ENCODE peak calls at places on chromosomes 13 and 19, in five cellular contexts. One of them, this sample, is unnamed.

GRCh38 chr19:16062789-16063188 is 13.5 kb upstream of the TPM4 start:
- DNase-seq in CD14-positive monocyte: peak
- DNase-seq in kidney glomerular epithelial cell: no peak
- DNase-seq in ACHN: peak
- DNase-seq in substantia nigra: no peak
- DNase-seq in this sample: peak

GRCh38 chr13:111853766-111854165 is 213.2 kb upstream of the SOX1 start:
- DNase-seq in ACHN: peak
- DNase-seq in CD14-positive monocyte: no peak
- DNase-seq in substantia nigra: no peak
- DNase-seq in kidney glomerular epithelial cell: peak
- DNase-seq in this sample: no peak

GRCh38 chr19:57363734-57364181 is 407 bp downstream of the TRAPPC2B start:
- DNase-seq in CD14-positive monocyte: no peak
- DNase-seq in substantia nigra: no peak
- DNase-seq in kidney glomerular epithelial cell: no peak
- DNase-seq in ACHN: no peak
- DNase-seq in this sample: no peak

GRCh38 chr13:78601124-78601885 is 2.0 kb downstream of the POU4F1 start:
- DNase-seq in kidney glomerular epithelial cell: no peak
- DNase-seq in substantia nigra: no peak
- DNase-seq in ACHN: no peak
- DNase-seq in CD14-positive monocyte: no peak
- DNase-seq in this sample: no peak

GRCh38 chr13:113607477-113608245 is 23.1 kb downstream of the TFDP1 start:
- DNase-seq in CD14-positive monocyte: peak
- DNase-seq in substantia nigra: no peak
- DNase-seq in kidney glomerular epithelial cell: no peak
- DNase-seq in ACHN: no peak
- DNase-seq in this sample: no peak

GRCh38 chr13:22047082-22047784 is 376.4 kb downstream of the FGF9 start:
- DNase-seq in substantia nigra: no peak
- DNase-seq in ACHN: no peak
- DNase-seq in kidney glomerular epithelial cell: peak
- DNase-seq in CD14-positive monocyte: no peak
- DNase-seq in this sample: no peak

GRCh38 chr19:35206855-35207254 is 21.7 kb downstream of the FAM187B start:
- DNase-seq in kidney glomerular epithelial cell: no peak
- DNase-seq in ACHN: no peak
- DNase-seq in CD14-positive monocyte: no peak
- DNase-seq in substantia nigra: no peak
- DNase-seq in this sample: no peak

GRCh38 chr13:25493930-25494707 is 122.3 kb downstream of the ATP8A2 start:
- DNase-seq in ACHN: peak
- DNase-seq in kidney glomerular epithelial cell: no peak
- DNase-seq in substantia nigra: no peak
- DNase-seq in CD14-positive monocyte: no peak
- DNase-seq in this sample: no peak

GRCh38 chr13:49356224-49356623 is 87.6 kb downstream of the CAB39L start:
- DNase-seq in kidney glomerular epithelial cell: peak
- DNase-seq in substantia nigra: no peak
- DNase-seq in ACHN: peak
- DNase-seq in CD14-positive monocyte: no peak
- DNase-seq in this sample: no peak

GRCh38 chr19:12611361-12611699 is 610 bp downstream of the ZNF791 start:
- DNase-seq in CD14-positive monocyte: no peak
- DNase-seq in kidney glomerular epithelial cell: peak
- DNase-seq in ACHN: peak
- DNase-seq in substantia nigra: peak
- DNase-seq in this sample: no peak

GRCh38 chr19:31261651-31262331 is 87.4 kb downstream of the TSHZ3 start:
- DNase-seq in kidney glomerular epithelial cell: no peak
- DNase-seq in CD14-positive monocyte: no peak
- DNase-seq in ACHN: no peak
- DNase-seq in substantia nigra: no peak
- DNase-seq in this sample: no peak

GRCh38 chr13:25429466-25429865 is 57.7 kb downstream of the ATP8A2 start:
- DNase-seq in ACHN: peak
- DNase-seq in kidney glomerular epithelial cell: peak
- DNase-seq in CD14-positive monocyte: no peak
- DNase-seq in substantia nigra: no peak
- DNase-seq in this sample: no peak

GRCh38 chr13:50366488-50367174 is 351.4 kb downstream of the KCNRG start:
- DNase-seq in kidney glomerular epithelial cell: no peak
- DNase-seq in substantia nigra: no peak
- DNase-seq in CD14-positive monocyte: no peak
- DNase-seq in ACHN: no peak
- DNase-seq in this sample: no peak

GRCh38 chr13:93625536-93625935 is 398.9 kb downstream of the GPC6 start:
- DNase-seq in kidney glomerular epithelial cell: no peak
- DNase-seq in CD14-positive monocyte: no peak
- DNase-seq in substantia nigra: no peak
- DNase-seq in ACHN: no peak
- DNase-seq in this sample: no peak

GRCh38 chr13:28047784-28048388 is 52.5 kb downstream of the FLT3 start:
- DNase-seq in kidney glomerular epithelial cell: peak
- DNase-seq in ACHN: no peak
- DNase-seq in substantia nigra: no peak
- DNase-seq in CD14-positive monocyte: no peak
- DNase-seq in this sample: no peak

GRCh38 chr13:43036386-43037220 is 13.2 kb downstream of the DNAJC15 start:
- DNase-seq in CD14-positive monocyte: no peak
- DNase-seq in substantia nigra: peak
- DNase-seq in kidney glomerular epithelial cell: no peak
- DNase-seq in ACHN: no peak
- DNase-seq in this sample: no peak

GRCh38 chr13:77289844-77290243 is 37.0 kb downstream of the MYCBP2 start:
- DNase-seq in ACHN: no peak
- DNase-seq in substantia nigra: no peak
- DNase-seq in CD14-positive monocyte: no peak
- DNase-seq in kidney glomerular epithelial cell: no peak
- DNase-seq in this sample: no peak

GRCh38 chr13:26923824-26924605 is 163.4 kb upstream of the GPR12 start:
- DNase-seq in kidney glomerular epithelial cell: no peak
- DNase-seq in substantia nigra: no peak
- DNase-seq in ACHN: no peak
- DNase-seq in CD14-positive monocyte: no peak
- DNase-seq in this sample: no peak

GRCh38 chr19:2274937-2275535 is 6.9 kb downstream of the PEAK3 start:
- DNase-seq in CD14-positive monocyte: peak
- DNase-seq in kidney glomerular epithelial cell: peak
- DNase-seq in substantia nigra: peak
- DNase-seq in ACHN: peak
- DNase-seq in this sample: peak

GRCh38 chr19:15015946-15016542 is 33.2 kb upstream of the CASP14 start:
- DNase-seq in kidney glomerular epithelial cell: no peak
- DNase-seq in CD14-positive monocyte: no peak
- DNase-seq in ACHN: peak
- DNase-seq in substantia nigra: no peak
- DNase-seq in this sample: no peak

GRCh38 chr13:30126903-30127428 is 180.4 kb downstream of the KATNAL1 start:
- DNase-seq in ACHN: peak
- DNase-seq in substantia nigra: no peak
- DNase-seq in CD14-positive monocyte: no peak
- DNase-seq in kidney glomerular epithelial cell: no peak
- DNase-seq in this sample: no peak

GRCh38 chr19:16366056-16366432 is 41.4 kb downstream of the KLF2 start:
- DNase-seq in substantia nigra: no peak
- DNase-seq in CD14-positive monocyte: no peak
- DNase-seq in kidney glomerular epithelial cell: no peak
- DNase-seq in ACHN: no peak
- DNase-seq in this sample: no peak

GRCh38 chr13:66780814-66781213 is 449.3 kb downstream of the PCDH9 start:
- DNase-seq in substantia nigra: no peak
- DNase-seq in CD14-positive monocyte: no peak
- DNase-seq in kidney glomerular epithelial cell: no peak
- DNase-seq in ACHN: no peak
- DNase-seq in this sample: no peak

GRCh38 chr19:6682607-6683128 is 12.7 kb upstream of the TNFSF14 start:
- DNase-seq in ACHN: no peak
- DNase-seq in substantia nigra: no peak
- DNase-seq in CD14-positive monocyte: no peak
- DNase-seq in kidney glomerular epithelial cell: no peak
- DNase-seq in this sample: no peak

GRCh38 chr13:26771796-26772195 is 11.2 kb upstream of the GPR12 start:
- DNase-seq in CD14-positive monocyte: no peak
- DNase-seq in ACHN: no peak
- DNase-seq in substantia nigra: no peak
- DNase-seq in kidney glomerular epithelial cell: no peak
- DNase-seq in this sample: no peak

GRCh38 chr13:112443191-112444000 is 67.2 kb downstream of the SPACA7 start:
- DNase-seq in substantia nigra: no peak
- DNase-seq in CD14-positive monocyte: no peak
- DNase-seq in kidney glomerular epithelial cell: no peak
- DNase-seq in ACHN: no peak
- DNase-seq in this sample: no peak

GRCh38 chr13:47120284-47120683 is 223.4 kb upstream of the HTR2A start:
- DNase-seq in CD14-positive monocyte: no peak
- DNase-seq in ACHN: no peak
- DNase-seq in kidney glomerular epithelial cell: no peak
- DNase-seq in substantia nigra: no peak
- DNase-seq in this sample: no peak

GRCh38 chr19:30669329-30670010 is 297.3 kb downstream of the ZNF536 start:
- DNase-seq in ACHN: peak
- DNase-seq in substantia nigra: peak
- DNase-seq in CD14-positive monocyte: peak
- DNase-seq in kidney glomerular epithelial cell: no peak
- DNase-seq in this sample: no peak

GRCh38 chr13:31951215-31951678 is 80.3 kb upstream of the FRY start:
- DNase-seq in ACHN: no peak
- DNase-seq in CD14-positive monocyte: peak
- DNase-seq in kidney glomerular epithelial cell: no peak
- DNase-seq in substantia nigra: no peak
- DNase-seq in this sample: no peak

GRCh38 chr13:101297794-101298193 is 118.5 kb downstream of the NALCN start:
- DNase-seq in substantia nigra: no peak
- DNase-seq in kidney glomerular epithelial cell: no peak
- DNase-seq in ACHN: no peak
- DNase-seq in CD14-positive monocyte: no peak
- DNase-seq in this sample: no peak

GRCh38 chr19:33064778-33065550 is at the start of gene RHPN2:
- DNase-seq in kidney glomerular epithelial cell: peak
- DNase-seq in substantia nigra: no peak
- DNase-seq in CD14-positive monocyte: no peak
- DNase-seq in ACHN: peak
- DNase-seq in this sample: peak

GRCh38 chr19:17357724-17358123 is 19.4 kb downstream of the PLVAP start:
- DNase-seq in substantia nigra: no peak
- DNase-seq in CD14-positive monocyte: no peak
- DNase-seq in ACHN: no peak
- DNase-seq in kidney glomerular epithelial cell: no peak
- DNase-seq in this sample: no peak